ENCODE peak calls at places on chromosomes 5 and 9, in eight cellular contexts. P is mucosa of descending colon, S is GM20000, K is BE2C, F is GM12865, B is sigmoid colon, D is D721Med, N is fibroblast of the aortic adventitia. Q is an unnamed sample.

GRCh38 chr5:67425514-67425913 is 228.9 kb upstream of the CD180 start:
- DNase-seq in S (no peak), K (no peak), F (no peak), B (no peak), N (peak), D (no peak), P (no peak), Q (no peak)

GRCh38 chr9:84860423-84861115 is 191.0 kb downstream of the NTRK2 start:
- DNase-seq in B (no peak), N (no peak), K (no peak), P (no peak), S (no peak), F (no peak), D (no peak), Q (no peak)

GRCh38 chr9:136690104-136690840 is 3.0 kb upstream of the AGPAT2 start:
- DNase-seq in D (no peak), F (no peak), B (no peak), N (no peak), K (no peak), S (no peak), P (no peak), Q (peak)

GRCh38 chr9:89154651-89155336 is 23.8 kb downstream of the SHC3 start:
- DNase-seq in P (no peak), N (peak), F (no peak), D (no peak), S (no peak), K (no peak), B (no peak), Q (no peak)

GRCh38 chr5:35087971-35088370 is 40.2 kb upstream of the AGXT2 start:
- DNase-seq in P (no peak), B (no peak), F (no peak), N (peak), S (no peak), D (no peak), K (no peak), Q (no peak)

GRCh38 chr9:134049772-134050588 is 17.8 kb downstream of the BRD3 start:
- DNase-seq in B (no peak), D (no peak), S (no peak), P (peak), K (no peak), F (no peak), N (no peak), Q (no peak)

GRCh38 chr9:73969936-73970335 is 527.2 kb upstream of the RORB start:
- DNase-seq in N (no peak), D (no peak), K (no peak), F (no peak), B (no peak), S (no peak), P (no peak), Q (no peak)

GRCh38 chr9:21836437-21837161 is 34.2 kb downstream of the MTAP start:
- DNase-seq in B (no peak), K (no peak), N (peak), S (no peak), F (no peak), D (no peak), P (no peak), Q (no peak)

DNA sequence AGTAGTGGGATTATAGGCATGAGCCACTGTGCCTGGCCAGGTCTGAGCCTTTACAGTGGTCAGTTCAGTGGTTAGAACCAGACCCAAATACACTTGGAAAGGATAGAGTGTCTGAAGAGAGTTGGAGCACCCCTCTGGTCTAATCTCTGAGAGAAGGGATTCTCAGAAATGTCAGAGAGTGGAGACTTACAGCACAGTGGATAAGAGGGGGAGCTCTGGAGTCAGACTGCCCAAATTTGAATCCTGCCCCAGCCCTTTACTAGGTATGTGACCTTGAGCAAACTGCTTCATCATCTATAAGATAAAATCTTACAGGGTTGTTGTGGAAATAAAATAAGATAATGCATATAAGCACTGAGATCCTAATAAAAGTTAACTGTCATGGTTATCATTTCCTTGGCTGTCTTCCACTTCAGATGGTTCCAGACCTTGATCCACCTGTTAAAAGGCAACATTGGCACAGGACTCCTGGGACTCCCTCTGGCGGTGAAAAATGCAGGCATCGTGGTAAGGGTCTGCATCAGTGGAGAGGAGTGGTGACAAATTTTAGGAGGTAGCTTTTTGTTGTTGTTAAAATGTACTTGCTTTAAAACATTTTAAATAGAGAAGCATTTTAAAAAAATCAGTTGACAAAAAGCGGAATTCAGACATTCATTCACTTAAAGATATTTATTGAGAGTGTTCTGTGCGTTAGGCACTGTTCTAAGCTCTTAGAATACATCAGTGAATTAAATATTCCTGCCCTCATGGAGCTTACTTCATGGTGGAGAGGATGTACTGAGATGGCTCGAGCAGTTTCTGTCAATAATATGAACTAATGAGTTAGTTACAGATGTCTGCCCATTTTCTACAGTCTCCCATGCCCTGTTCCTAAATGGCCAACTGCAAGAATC is 16.0 kb downstream of the SLC36A1 start:
- DNase-seq in F (no peak), K (peak), B (no peak), D (no peak), P (no peak), N (no peak), S (no peak), Q (peak)
- TF ChIP-seq CTCF in F (peak), K (peak), B (no peak), D (no peak), P (peak), N (peak), S (no peak), Q (peak)

DNA sequence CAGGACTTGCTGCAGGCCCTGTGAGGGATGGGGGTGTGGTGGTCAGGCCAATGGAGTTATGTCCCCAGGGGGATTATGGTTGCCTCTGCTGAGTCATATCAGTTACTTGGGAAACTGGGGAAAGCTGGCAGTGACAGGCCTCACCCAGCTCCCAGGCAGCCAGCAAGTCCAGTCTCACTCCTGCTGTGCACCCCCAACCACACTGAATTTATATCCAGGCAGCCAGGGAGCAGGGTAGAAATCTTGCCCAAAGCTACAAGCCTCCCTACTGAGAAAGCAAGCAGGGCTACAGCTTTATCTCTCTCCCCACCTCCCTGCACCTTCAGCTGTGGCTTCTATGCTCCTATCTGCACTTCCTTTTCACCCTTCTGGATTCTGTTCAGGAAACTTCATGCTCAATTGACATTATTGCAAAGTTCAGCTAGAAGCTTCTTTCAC is 2076.0 kb upstream of the CDH9 start:
- DNase-seq in B (no peak), N (no peak), D (no peak), P (no peak), K (peak), F (no peak), S (no peak), Q (no peak)
- TF ChIP-seq CTCF in B (no peak), N (no peak), D (no peak), P (no peak), K (no peak), F (no peak), S (no peak), Q (no peak)

GRCh38 chr5:138068742-138069375 is 15.0 kb upstream of the WNT8A start:
- DNase-seq in N (peak), B (peak), P (peak), F (peak), K (peak), S (peak), D (peak), Q (peak)

GRCh38 chr5:138064526-138064925 is 19.3 kb upstream of the WNT8A start:
- DNase-seq in B (no peak), K (no peak), S (no peak), P (no peak), F (no peak), N (peak), D (no peak), Q (no peak)

GRCh38 chr5:138065102-138065501 is 18.7 kb upstream of the WNT8A start:
- DNase-seq in D (no peak), P (no peak), B (no peak), N (no peak), F (peak), S (no peak), K (peak), Q (peak)
- TF ChIP-seq CTCF in D (peak), P (no peak), B (no peak), N (peak), F (peak), S (no peak), K (peak), Q (peak)

DNA sequence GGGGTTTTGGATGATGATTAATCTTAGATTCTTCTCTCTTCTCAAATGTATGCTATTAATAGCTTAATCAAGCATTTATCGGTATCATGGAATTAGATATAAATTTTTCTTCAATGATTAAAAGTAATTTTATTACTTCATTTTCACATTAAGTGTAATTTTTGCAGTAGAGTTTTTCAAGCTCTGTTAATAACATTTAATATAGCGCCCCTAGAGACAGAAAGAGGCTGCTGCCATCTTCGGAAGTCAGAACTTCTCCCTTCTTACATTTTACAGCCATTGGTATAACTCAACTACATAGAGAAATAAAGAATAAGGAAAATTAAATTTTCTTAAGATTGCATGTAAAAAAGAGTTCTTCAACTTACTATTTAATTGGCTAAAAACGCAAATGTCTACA is 540.3 kb downstream of the GABRG2 start:
- DNase-seq in B (no peak), K (no peak), N (no peak), S (no peak), F (no peak), P (no peak), D (no peak), Q (no peak)
- TF ChIP-seq CTCF in B (no peak), K (peak), N (no peak), S (no peak), F (peak), P (no peak), D (no peak), Q (peak)

Q was measured in nephron progenitor cell.